ENCODE peak calls at places on chromosomes 6 and 20, in four cellular contexts. C is lower lobe of right lung, E is NCI-H2227 treated with DMSO at 0.1 percent for 48 hours, V is OCI-M1. J is an unnamed sample.

GRCh38 chr6:144053601-144054000 is 41.8 kb downstream of the SF3B5 start:
- DNase-seq in C (no peak), V (no peak), E (no peak), J (no peak)

GRCh38 chr20:32832664-32833063 is 12.9 kb downstream of the MAPRE1 start:
- DNase-seq in V (no peak), E (no peak), C (no peak), J (no peak)

GRCh38 chr6:9745476-9745875 is 669.4 kb downstream of the TFAP2A start:
- DNase-seq in E (no peak), C (no peak), V (no peak), J (peak)

GRCh38 chr6:43570876-43571441 is 4.9 kb downstream of the XPO5 start:
- DNase-seq in E (no peak), V (peak), C (no peak), J (peak)

GRCh38 chr20:50625986-50626677 is 65.2 kb downstream of the RIPOR3 start:
- DNase-seq in C (no peak), E (no peak), V (peak), J (peak)

GRCh38 chr6:107331409-107332386 is 127.7 kb downstream of the PDSS2 start:
- DNase-seq in C (no peak), V (no peak), E (no peak), J (no peak)

GRCh38 chr6:79570802-79571367 is 33.7 kb upstream of the LCA5 start:
- DNase-seq in E (peak), C (no peak), V (peak), J (peak)

GRCh38 chr6:124996411-124996810 is 34.2 kb downstream of the RNF217 start:
- DNase-seq in V (no peak), C (no peak), E (no peak), J (no peak)

GRCh38 chr20:921020-921419 is 4.9 kb upstream of the ANGPT4 start:
- DNase-seq in V (no peak), C (no peak), E (no peak), J (no peak)

GRCh38 chr6:15643542-15643941 is 19.3 kb downstream of the DTNBP1 start:
- DNase-seq in E (no peak), V (no peak), C (no peak), J (no peak)

GRCh38 chr6:137286926-137287325 is 67.7 kb upstream of the IFNGR1 start:
- DNase-seq in C (no peak), V (no peak), E (no peak), J (no peak)

GRCh38 chr6:163415176-163415619 is 680 bp downstream of the QKI start:
- DNase-seq in E (no peak), C (peak), V (peak), J (no peak)

GRCh38 chr6:80547827-80548226 is 441.4 kb downstream of the BCKDHB start:
- DNase-seq in C (no peak), E (no peak), V (peak), J (peak)

GRCh38 chr6:46689657-46690056 is 2.0 kb downstream of the TDRD6 start:
- DNase-seq in E (no peak), C (no peak), V (no peak), J (no peak)

GRCh38 chr20:53044296-53044695 is 72.1 kb downstream of the TSHZ2 start:
- DNase-seq in C (no peak), V (no peak), E (no peak), J (no peak)

GRCh38 chr6:111564482-111564945 is 41.2 kb downstream of the TRAF3IP2 start:
- DNase-seq in E (no peak), V (no peak), C (no peak), J (peak)

GRCh38 chr20:38579921-38580320 is 1.1 kb upstream of the ADIG start:
- DNase-seq in E (no peak), C (no peak), V (no peak), J (no peak)

J was measured in mesenchymal stem cell.